ENCODE peak calls at places on chromosome 3, in six cellular contexts. H is germinal center, L is amygdala, P is neural crest cell, A is Calu3, M is upper lobe of left lung. U is an unnamed sample.

GRCh38 chr3:105965384-105965783 is 96.6 kb upstream of the CBLB start:
- DNase-seq in H (no peak), L (no peak), P (no peak), A (no peak), M (no peak), U (no peak)

GRCh38 chr3:184565421-184566211 is 4.0 kb downstream of the EPHB3 start:
- DNase-seq in H (no peak), L (peak; percentile 26), P (no peak), A (peak; percentile 94), M (peak; percentile 81), U (peak; percentile 73)

GRCh38 chr3:14297784-14298236 is 104.6 kb upstream of the SLC6A6 start:
- DNase-seq in H (no peak), L (peak; percentile 64), P (no peak), A (no peak), M (peak; percentile 89), U (peak; percentile 54)

GRCh38 chr3:108133858-108134554 is 43.2 kb upstream of the CD47 start:
- DNase-seq in H (no peak), L (no peak), P (no peak), A (no peak), M (no peak), U (no peak)

GRCh38 chr3:185473290-185473815 is 25.5 kb downstream of the TMEM41A start:
- DNase-seq in H (no peak), L (no peak), P (no peak), A (no peak), M (peak; percentile 42), U (no peak)

GRCh38 chr3:58093573-58094195 is 85.5 kb downstream of the FLNB start:
- DNase-seq in H (no peak), L (no peak), P (no peak), A (peak; percentile 54), M (no peak), U (no peak)

GRCh38 chr3:195165790-195166189 is 105.2 kb downstream of the XXYLT1 start:
- DNase-seq in H (no peak), L (no peak), P (no peak), A (no peak), M (no peak), U (no peak)

GRCh38 chr3:64203216-64203615 is 22.1 kb downstream of the PRICKLE2 start:
- DNase-seq in H (no peak), L (no peak), P (no peak), A (no peak), M (no peak), U (no peak)

GRCh38 chr3:56985460-56986327 is 74.8 kb upstream of the SPATA12 start:
- DNase-seq in H (no peak), L (no peak), P (no peak), A (no peak), M (no peak), U (no peak)

GRCh38 chr3:135325726-135326245 is 530.7 kb downstream of the EPHB1 start:
- DNase-seq in H (no peak), L (no peak), P (no peak), A (no peak), M (no peak), U (no peak)

GRCh38 chr3:159726231-159726964 is 262.2 kb upstream of the IL12A start:
- DNase-seq in H (no peak), L (no peak), P (no peak), A (peak; percentile 54), M (no peak), U (no peak)

GRCh38 chr3:59572106-59572505 is 522.3 kb upstream of the CFAP20DC start:
- DNase-seq in H (no peak), L (no peak), P (no peak), A (no peak), M (no peak), U (no peak)

GRCh38 chr3:15527031-15527459 is 5.5 kb upstream of the COLQ start:
- DNase-seq in H (no peak), L (no peak), P (no peak), A (no peak), M (no peak), U (no peak)

GRCh38 chr3:52792961-52793695 is 1.5 kb upstream of the ITIH3 start:
- DNase-seq in H (no peak), L (no peak), P (no peak), A (no peak), M (no peak), U (no peak)

GRCh38 chr3:64047214-64047613 is 23.9 kb upstream of the PSMD6 start:
- DNase-seq in H (no peak), L (no peak), P (no peak), A (no peak), M (no peak), U (no peak)

GRCh38 chr3:41573591-41573990 is 374.3 kb downstream of the CTNNB1 start:
- DNase-seq in H (no peak), L (no peak), P (no peak), A (no peak), M (no peak), U (no peak)

GRCh38 chr3:50163572-50163971 is 8.4 kb downstream of the SEMA3F start:
- DNase-seq in H (no peak), L (no peak), P (no peak), A (no peak), M (no peak), U (no peak)

GRCh38 chr3:46496745-46497555 is 826 bp upstream of the RTP3 start:
- DNase-seq in H (peak; percentile 36), L (no peak), P (no peak), A (peak; percentile 38), M (no peak), U (no peak)

GRCh38 chr3:88113311-88114162 is 36.2 kb upstream of the C3orf38 start:
- DNase-seq in H (peak; percentile 52), L (peak; percentile 28), P (peak; percentile 65), A (peak; percentile 69), M (no peak), U (peak; percentile 69)

GRCh38 chr3:165196577-165197561 is 685 bp upstream of the SLITRK3 start:
- DNase-seq in H (no peak), L (peak; percentile 27), P (peak; percentile 21), A (no peak), M (peak; percentile 80), U (no peak)

GRCh38 chr3:13215940-13216546 is 142.8 kb upstream of the IQSEC1 start:
- DNase-seq in H (no peak), L (no peak), P (no peak), A (peak; percentile 27), M (no peak), U (no peak)

GRCh38 chr3:4739289-4740236 is 239.7 kb upstream of the BHLHE40 start:
- DNase-seq in H (no peak), L (no peak), P (no peak), A (no peak), M (no peak), U (no peak)

U was measured in mucosa of gallbladder.